ENCODE peak calls at places on chromosomes 13 and 19, in ten cellular contexts. P, K, Y, N, O, J, A, E, I and M are unnamed samples.

GRCh38 chr19:6239401-6239844 is 40.4 kb downstream of the MLLT1 start:
- DNase-seq in P (no peak), K (no peak), Y (no peak), N (peak), O (no peak), J (no peak), A (no peak), E (no peak), I (no peak), M (no peak)

GRCh38 chr19:38617764-38618589 is at the start of gene MAP4K1:
- DNase-seq in P (no peak), K (no peak), Y (peak), N (peak), O (peak), J (peak), A (no peak), E (no peak), I (no peak), M (no peak)

GRCh38 chr19:34173145-34173956 is 1.0 kb downstream of the LSM14A start:
- DNase-seq in P (no peak), K (no peak), Y (no peak), N (peak), O (peak), J (no peak), A (peak), E (no peak), I (peak), M (peak)

GRCh38 chr13:36332986-36333385 is 13.2 kb downstream of the SPART start:
- DNase-seq in P (no peak), K (peak), Y (no peak), N (no peak), O (no peak), J (no peak), A (no peak), E (no peak), I (no peak), M (peak)

GRCh38 chr13:75864718-75865117 is 228.6 kb downstream of the LMO7 start:
- DNase-seq in P (no peak), K (peak), Y (no peak), N (no peak), O (no peak), J (no peak), A (no peak), E (no peak), I (peak), M (peak)

GRCh38 chr19:18723871-18724377 is 40.4 kb downstream of the CRTC1 start:
- DNase-seq in P (no peak), K (no peak), Y (no peak), N (no peak), O (peak), J (no peak), A (no peak), E (no peak), I (no peak), M (no peak)

GRCh38 chr19:35027851-35028599 is 2.2 kb upstream of the SCN1B start:
- DNase-seq in P (no peak), K (peak), Y (no peak), N (peak), O (no peak), J (no peak), A (no peak), E (no peak), I (no peak), M (peak)

GRCh38 chr19:623974-624373 is 9.4 kb downstream of the POLRMT start:
- DNase-seq in P (no peak), K (peak), Y (no peak), N (no peak), O (no peak), J (no peak), A (no peak), E (no peak), I (peak), M (peak)

GRCh38 chr19:41601771-41602170 is 25.1 kb downstream of the CEACAM4 start:
- DNase-seq in P (no peak), K (no peak), Y (no peak), N (no peak), O (no peak), J (no peak), A (no peak), E (no peak), I (no peak), M (no peak)

GRCh38 chr19:3005345-3005744 is 23.7 kb downstream of the TLE2 start:
- DNase-seq in P (no peak), K (no peak), Y (no peak), N (no peak), O (peak), J (no peak), A (no peak), E (no peak), I (no peak), M (no peak)

GRCh38 chr13:27131202-27131623 is 40.4 kb downstream of the USP12 start:
- DNase-seq in P (no peak), K (peak), Y (peak), N (no peak), O (no peak), J (peak), A (no peak), E (no peak), I (no peak), M (peak)

GRCh38 chr19:47436712-47437401 is 17.5 kb upstream of the MEIS3 start:
- DNase-seq in P (peak), K (peak), Y (peak), N (peak), O (peak), J (peak), A (peak), E (peak), I (peak), M (peak)

GRCh38 chr13:44437356-44438233 is 64.0 kb downstream of the SERP2 start:
- DNase-seq in P (peak), K (peak), Y (no peak), N (no peak), O (peak), J (no peak), A (peak), E (peak), I (peak), M (peak)

GRCh38 chr19:35533822-35534521 is 716 bp downstream of the GAPDHS start:
- DNase-seq in P (peak), K (no peak), Y (no peak), N (peak), O (peak), J (peak), A (peak), E (no peak), I (peak), M (peak)

GRCh38 chr19:17468302-17469091 is 1.8 kb upstream of the SLC27A1 start:
- DNase-seq in P (no peak), K (no peak), Y (no peak), N (peak), O (no peak), J (no peak), A (no peak), E (no peak), I (no peak), M (no peak)

GRCh38 chr13:32047796-32048195 is 16.2 kb downstream of the FRY start:
- DNase-seq in P (no peak), K (no peak), Y (no peak), N (no peak), O (no peak), J (no peak), A (no peak), E (no peak), I (no peak), M (no peak)

GRCh38 chr19:47111081-47111589 is 2.4 kb downstream of the ZC3H4 start:
- DNase-seq in P (no peak), K (no peak), Y (no peak), N (peak), O (peak), J (peak), A (no peak), E (no peak), I (no peak), M (no peak)

GRCh38 chr13:72424059-72424458 is 303.4 kb downstream of the MZT1 start:
- DNase-seq in P (no peak), K (no peak), Y (no peak), N (no peak), O (no peak), J (no peak), A (no peak), E (no peak), I (no peak), M (no peak)

GRCh38 chr19:15672580-15673175 is at the start of gene CYP4F12:
- DNase-seq in P (peak), K (no peak), Y (no peak), N (peak), O (no peak), J (peak), A (no peak), E (no peak), I (peak), M (peak)